ENCODE peak calls at places on chromosomes 3 and 15, in nine cellular contexts. G is uterus, C is astrocyte of the spinal cord, H is adrenal gland, W is endothelial cell, D is heart right ventricle, N is neural crest cell, R is tibial artery, M is hepatocyte. B is an unnamed sample.
A peak's percentile ranks its signal among the peaks of the same experiment; 100 is the strongest.

GRCh38 chr3:23202921-23203650 is at the start of gene UBE2E2:
- DNase-seq in M (peak; percentile 90), W (peak; percentile 79), D (peak; percentile 78), H (peak; percentile 74), G (peak; percentile 76), R (peak; percentile 60), C (peak; percentile 52), N (peak; percentile 63), B (peak; percentile 22)

GRCh38 chr3:139975592-139976360 is 40.8 kb downstream of the CLSTN2 start:
- DNase-seq in C (peak; percentile 1), W (no peak), N (no peak), R (no peak), D (peak; percentile 17), G (no peak), M (no peak), H (no peak), B (no peak)

GRCh38 chr3:184896336-184896735 is 84.4 kb downstream of the VPS8 start:
- DNase-seq in D (no peak), N (no peak), W (no peak), R (no peak), G (no peak), C (no peak), M (no peak), H (no peak), B (no peak)

GRCh38 chr15:38130739-38131498 is 121.7 kb upstream of the SPRED1 start:
- DNase-seq in W (no peak), R (peak; percentile 90), D (peak; percentile 75), M (peak; percentile 74), G (peak; percentile 93), C (peak; percentile 96), N (no peak), H (peak; percentile 50), B (peak; percentile 88)

GRCh38 chr15:56034514-56034913 is 41.1 kb upstream of the NEDD4 start:
- DNase-seq in G (no peak), R (no peak), D (no peak), N (no peak), C (no peak), H (no peak), W (no peak), M (no peak), B (no peak)

GRCh38 chr15:65409284-65409631 is 13.5 kb downstream of the IGDCC4 start:
- DNase-seq in H (no peak), N (no peak), M (no peak), W (no peak), R (no peak), C (peak; percentile 99), D (no peak), G (no peak), B (peak; percentile 79)

GRCh38 chr3:84601303-84601702 is 357.5 kb upstream of the CADM2 start:
- DNase-seq in G (no peak), M (no peak), N (no peak), C (peak; percentile 31), D (no peak), W (no peak), R (no peak), H (no peak), B (no peak)

GRCh38 chr3:10164546-10165393 is at the start of gene IRAK2:
- DNase-seq in N (peak; percentile 52), G (peak; percentile 71), H (peak; percentile 78), R (peak; percentile 68), M (peak; percentile 89), D (peak; percentile 80), W (peak; percentile 71), C (peak; percentile 52), B (no peak)

GRCh38 chr15:52491460-52491859 is 37.2 kb downstream of the MYO5A start:
- DNase-seq in M (no peak), N (no peak), G (no peak), D (no peak), C (peak; percentile 22), W (no peak), H (no peak), R (no peak), B (no peak)

GRCh38 chr3:13475871-13476590 is 4.1 kb upstream of the HDAC11 start:
- DNase-seq in M (no peak), N (no peak), G (no peak), D (no peak), R (no peak), W (no peak), C (no peak), H (no peak), B (no peak)

GRCh38 chr3:132347095-132347494 is 29.9 kb downstream of the ACP3 start:
- DNase-seq in D (no peak), R (no peak), N (no peak), M (no peak), W (no peak), H (peak; percentile 28), C (peak; percentile 49), G (no peak), B (peak; percentile 90)

DNA sequence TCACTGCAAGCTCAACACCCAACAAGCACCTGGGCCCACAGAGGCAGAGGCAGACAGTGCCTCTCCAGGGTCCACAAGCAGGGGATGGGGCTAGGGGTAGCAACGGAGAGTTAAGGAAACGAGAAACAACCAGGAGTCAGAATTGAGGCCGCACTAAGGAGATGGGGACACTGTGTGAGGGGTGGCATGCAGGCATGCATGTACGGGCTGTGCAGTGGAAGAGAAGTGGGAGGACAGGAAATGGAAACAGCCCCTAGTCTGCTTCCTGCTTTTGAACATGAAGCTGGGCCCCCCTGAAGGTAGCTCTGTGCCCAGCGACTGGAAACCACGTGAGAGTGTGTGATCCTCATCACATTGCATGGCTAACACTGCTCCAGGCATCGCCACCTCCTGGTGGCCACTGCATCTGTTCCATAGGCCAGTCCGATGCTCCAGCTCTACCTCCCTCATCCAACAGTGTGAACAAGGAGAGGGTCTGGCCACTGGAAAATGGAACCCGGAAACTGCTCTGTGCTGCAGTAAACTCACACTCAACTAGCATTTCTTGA is 44.0 kb downstream of the XXYLT1 start:
- DNase-seq in M (no peak), C (no peak), G (peak; percentile 14), R (no peak), D (no peak), H (no peak), W (no peak), N (no peak), B (no peak)
- TF ChIP-seq CTCF in M (peak; percentile 25), C (peak; percentile 52), G (no peak), R (no peak), D (peak; percentile 24), H (no peak), W (peak; percentile 25), N (peak; percentile 28), B (peak; percentile 59)

GRCh38 chr15:80231371-80231770 is 20.6 kb downstream of the CTXND1 start:
- DNase-seq in H (no peak), G (no peak), C (no peak), D (no peak), W (no peak), N (no peak), M (no peak), R (no peak), B (no peak)

GRCh38 chr15:80233511-80234080 is 18.4 kb downstream of the CTXND1 start:
- DNase-seq in H (no peak), D (no peak), W (no peak), C (no peak), M (no peak), N (no peak), R (no peak), G (no peak), B (no peak)

GRCh38 chr15:80240261-80240660 is 11.8 kb downstream of the CTXND1 start:
- DNase-seq in W (no peak), D (no peak), G (no peak), M (no peak), R (no peak), C (no peak), N (no peak), H (no peak), B (no peak)

GRCh38 chr15:80228959-80229610 is 22.9 kb downstream of the CTXND1 start:
- DNase-seq in W (no peak), G (no peak), H (no peak), R (no peak), M (peak; percentile 55), D (no peak), C (peak; percentile 56), N (no peak), B (peak; percentile 33)

DNA sequence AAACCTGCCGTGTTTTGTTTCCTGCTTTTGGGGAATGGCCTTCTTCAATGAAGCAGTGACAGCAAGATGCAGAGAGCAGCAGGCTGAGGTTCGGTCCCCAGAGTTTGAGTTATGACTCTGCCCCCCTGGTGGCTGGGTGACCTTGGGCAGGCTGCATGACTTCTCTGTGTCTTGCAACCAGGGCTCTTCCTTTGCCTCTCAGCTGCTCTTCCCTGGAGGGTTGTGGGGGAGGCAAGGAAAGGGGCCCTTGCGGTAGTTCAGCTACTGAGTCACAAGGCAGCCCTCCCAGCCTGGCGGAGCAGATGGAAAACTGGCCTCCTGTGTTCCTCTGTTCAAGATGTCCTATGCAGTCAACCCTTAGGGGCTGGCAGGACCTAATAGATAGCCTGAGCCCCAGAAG is 17.1 kb downstream of the CTXND1 start:
- DNase-seq in M (no peak), N (peak; percentile 34), H (no peak), G (no peak), D (no peak), R (peak; percentile 32), W (peak; percentile 51), C (no peak), B (peak; percentile 31)
- TF ChIP-seq CTCF in M (peak; percentile 28), N (peak; percentile 52), H (peak; percentile 41), G (no peak), D (peak; percentile 33), R (peak; percentile 36), W (peak; percentile 60), C (peak; percentile 51), B (peak; percentile 78)

GRCh38 chr3:42228796-42229195 is 37.2 kb downstream of the CCK start:
- DNase-seq in D (no peak), R (no peak), M (no peak), G (no peak), W (no peak), H (no peak), C (no peak), N (no peak), B (peak; percentile 37)
- TF ChIP-seq CTCF in D (no peak), R (no peak), M (peak; percentile 37), G (no peak), W (no peak), H (no peak), C (peak; percentile 42), N (peak; percentile 50), B (peak; percentile 34)

GRCh38 chr15:88610756-88611231 is 10.3 kb upstream of the AEN start:
- DNase-seq in G (no peak), M (no peak), D (no peak), W (peak; percentile 36), H (no peak), R (no peak), C (no peak), N (no peak), B (no peak)
- TF ChIP-seq CTCF in G (no peak), M (no peak), D (no peak), W (peak; percentile 31), H (no peak), R (no peak), C (peak; percentile 16), N (no peak), B (no peak)

GRCh38 chr3:32147935-32148334 is 41.5 kb downstream of the GPD1L start:
- DNase-seq in N (no peak), R (no peak), H (no peak), C (no peak), W (no peak), M (no peak), D (no peak), G (no peak), B (no peak)
- TF ChIP-seq CTCF in N (peak; percentile 26), R (no peak), H (no peak), C (no peak), W (no peak), M (peak; percentile 8), D (no peak), G (no peak), B (peak; percentile 1)

B was measured in bronchial epithelial cell.